ENCODE peak calls at places on chromosomes 2 and 18, in seven cellular contexts. One of them, this sample, is unnamed.

GRCh38 chr2:168663993-168664392 is 138.4 kb upstream of the NOSTRIN start:
- DNase-seq in GM12878: no peak
- DNase-seq in K562: peak
- DNase-seq in SK-N-SH: no peak
- DNase-seq in H1: no peak
- DNase-seq in HepG2: no peak
- DNase-seq in HCT116: no peak
- DNase-seq in this sample: no peak

GRCh38 chr18:42078711-42079110 is 123.7 kb downstream of the PIK3C3 start:
- DNase-seq in K562: no peak
- DNase-seq in H1: no peak
- DNase-seq in HCT116: no peak
- DNase-seq in SK-N-SH: no peak
- DNase-seq in HepG2: no peak
- DNase-seq in GM12878: no peak
- DNase-seq in this sample: no peak

GRCh38 chr2:134284119-134284670 is 30.3 kb downstream of the MGAT5 start:
- DNase-seq in HepG2: no peak
- DNase-seq in H1: no peak
- DNase-seq in SK-N-SH: no peak
- DNase-seq in K562: no peak
- DNase-seq in GM12878: no peak
- DNase-seq in HCT116: no peak
- DNase-seq in this sample: no peak

GRCh38 chr2:127951031-127951430 is 65.3 kb upstream of the AMMECR1L start:
- DNase-seq in GM12878: no peak
- DNase-seq in HCT116: no peak
- DNase-seq in H1: no peak
- DNase-seq in SK-N-SH: no peak
- DNase-seq in K562: no peak
- DNase-seq in HepG2: no peak
- DNase-seq in this sample: no peak

GRCh38 chr2:885230-886071 is 65.2 kb upstream of the SNTG2 start:
- DNase-seq in HCT116: no peak
- DNase-seq in K562: no peak
- DNase-seq in SK-N-SH: no peak
- DNase-seq in H1: peak
- DNase-seq in GM12878: no peak
- DNase-seq in HepG2: no peak
- DNase-seq in this sample: no peak

GRCh38 chr18:54532962-54533361 is 58.1 kb upstream of the DYNAP start:
- DNase-seq in GM12878: no peak
- DNase-seq in HepG2: no peak
- DNase-seq in H1: no peak
- DNase-seq in SK-N-SH: no peak
- DNase-seq in HCT116: no peak
- DNase-seq in K562: no peak
- DNase-seq in this sample: peak

GRCh38 chr2:113277474-113278072 is 1.1 kb downstream of the PAX8 start:
- DNase-seq in SK-N-SH: peak
- DNase-seq in H1: no peak
- DNase-seq in GM12878: no peak
- DNase-seq in K562: no peak
- DNase-seq in HepG2: no peak
- DNase-seq in HCT116: no peak
- DNase-seq in this sample: no peak

GRCh38 chr2:85741811-85742507 is 11.8 kb upstream of the ATOH8 start:
- DNase-seq in HCT116: no peak
- DNase-seq in H1: no peak
- DNase-seq in GM12878: no peak
- DNase-seq in K562: no peak
- DNase-seq in SK-N-SH: peak
- DNase-seq in HepG2: peak
- DNase-seq in this sample: peak

GRCh38 chr18:42839408-42839807 is 276.1 kb downstream of the RIT2 start:
- DNase-seq in H1: no peak
- DNase-seq in HepG2: no peak
- DNase-seq in GM12878: no peak
- DNase-seq in SK-N-SH: no peak
- DNase-seq in K562: no peak
- DNase-seq in HCT116: no peak
- DNase-seq in this sample: no peak

GRCh38 chr2:164840458-164840929 is 1.1 kb downstream of the COBLL1 start:
- DNase-seq in GM12878: no peak
- DNase-seq in HepG2: peak
- DNase-seq in H1: peak
- DNase-seq in HCT116: no peak
- DNase-seq in SK-N-SH: no peak
- DNase-seq in K562: no peak
- DNase-seq in this sample: peak

GRCh38 chr2:237441605-237442004 is 27.6 kb upstream of the COL6A3 start:
- DNase-seq in GM12878: no peak
- DNase-seq in SK-N-SH: peak
- DNase-seq in HepG2: no peak
- DNase-seq in K562: no peak
- DNase-seq in HCT116: no peak
- DNase-seq in H1: no peak
- DNase-seq in this sample: no peak

DNA sequence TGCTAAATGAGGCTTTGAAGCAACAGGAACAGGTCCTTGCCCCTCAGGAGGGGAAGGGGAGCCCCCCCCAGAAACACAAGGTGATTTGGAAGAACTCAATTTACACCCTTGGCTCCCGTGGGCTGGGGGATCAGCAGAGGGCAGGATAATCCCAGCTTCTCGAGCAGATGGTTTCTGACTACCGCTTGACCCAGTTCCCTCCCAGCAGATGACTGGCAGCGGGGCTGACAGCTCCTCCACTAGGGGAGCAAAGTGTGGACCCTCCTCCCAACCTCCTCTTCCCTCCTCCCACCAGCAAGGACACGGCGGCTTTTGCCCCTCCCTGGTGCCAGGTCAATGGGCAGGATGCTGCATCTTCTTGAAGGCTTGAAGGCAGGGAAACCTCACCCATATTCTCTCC is 3.5 kb upstream of the INHBB start:
- DNase-seq in GM12878: no peak
- DNase-seq in HepG2: no peak
- DNase-seq in HCT116: no peak
- DNase-seq in H1: no peak
- DNase-seq in SK-N-SH: no peak
- DNase-seq in K562: no peak
- DNase-seq in this sample: no peak
- TF ChIP-seq JUND in GM12878: no peak
- TF ChIP-seq JUND in HepG2: no peak
- TF ChIP-seq JUND in HCT116: no peak
- TF ChIP-seq JUND in H1: no peak
- TF ChIP-seq JUND in SK-N-SH: no peak
- TF ChIP-seq JUND in K562: no peak
- TF ChIP-seq JUND in this sample: no peak

GRCh38 chr2:68925298-68925885 is 27.3 kb downstream of the GKN2 start:
- DNase-seq in H1: no peak
- DNase-seq in SK-N-SH: peak
- DNase-seq in K562: peak
- DNase-seq in HCT116: peak
- DNase-seq in HepG2: peak
- DNase-seq in GM12878: peak
- DNase-seq in this sample: peak
- TF ChIP-seq JUND in H1: no peak
- TF ChIP-seq JUND in SK-N-SH: no peak
- TF ChIP-seq JUND in K562: peak
- TF ChIP-seq JUND in HCT116: no peak
- TF ChIP-seq JUND in HepG2: no peak
- TF ChIP-seq JUND in GM12878: no peak
- TF ChIP-seq JUND in this sample: no peak

DNA sequence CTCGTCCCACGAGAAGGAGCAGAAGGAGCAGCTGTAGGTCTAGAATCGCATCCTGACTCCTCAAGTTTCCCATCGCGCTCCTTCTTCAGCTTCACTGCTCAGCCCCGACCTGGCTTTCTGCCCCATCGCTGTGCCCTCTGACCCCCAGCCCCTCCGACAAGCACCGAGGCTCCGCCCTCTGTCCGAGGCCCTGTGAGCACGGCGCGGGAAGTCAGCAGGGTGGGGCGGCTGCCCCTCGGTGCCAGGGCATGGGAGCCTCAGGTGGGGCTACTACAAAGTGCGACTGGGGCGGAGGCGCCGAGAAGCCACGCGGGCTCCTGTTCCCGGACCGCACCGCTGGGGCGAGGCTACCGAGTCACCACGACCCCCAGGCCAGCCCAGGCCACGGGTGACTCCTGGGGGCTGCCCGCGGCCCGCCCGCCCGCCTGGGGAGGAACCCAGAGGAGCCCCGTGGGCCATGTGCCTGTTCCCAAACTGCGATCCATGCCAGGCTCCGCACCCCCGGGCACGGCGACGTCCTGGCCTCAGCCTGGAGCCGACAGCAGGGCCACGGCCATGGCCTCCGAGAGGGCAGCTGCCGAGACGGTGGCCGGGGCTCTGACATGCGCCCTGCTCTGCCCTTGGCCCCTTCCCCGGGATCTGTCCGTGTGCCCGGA is 36.6 kb upstream of the ID2 start:
- DNase-seq in HCT116: no peak
- DNase-seq in K562: no peak
- DNase-seq in GM12878: no peak
- DNase-seq in SK-N-SH: no peak
- DNase-seq in H1: no peak
- DNase-seq in HepG2: no peak
- DNase-seq in this sample: no peak
- TF ChIP-seq JUND in HCT116: no peak
- TF ChIP-seq JUND in K562: no peak
- TF ChIP-seq JUND in GM12878: no peak
- TF ChIP-seq JUND in SK-N-SH: no peak
- TF ChIP-seq JUND in H1: no peak
- TF ChIP-seq JUND in HepG2: no peak
- TF ChIP-seq JUND in this sample: no peak

GRCh38 chr2:32864761-32865160 is 82.0 kb upstream of the LTBP1 start:
- DNase-seq in K562: no peak
- DNase-seq in GM12878: no peak
- DNase-seq in HepG2: no peak
- DNase-seq in SK-N-SH: no peak
- DNase-seq in H1: no peak
- DNase-seq in HCT116: no peak
- DNase-seq in this sample: no peak
- TF ChIP-seq JUND in K562: no peak
- TF ChIP-seq JUND in GM12878: no peak
- TF ChIP-seq JUND in HepG2: no peak
- TF ChIP-seq JUND in SK-N-SH: no peak
- TF ChIP-seq JUND in H1: no peak
- TF ChIP-seq JUND in HCT116: no peak
- TF ChIP-seq JUND in this sample: no peak

DNA sequence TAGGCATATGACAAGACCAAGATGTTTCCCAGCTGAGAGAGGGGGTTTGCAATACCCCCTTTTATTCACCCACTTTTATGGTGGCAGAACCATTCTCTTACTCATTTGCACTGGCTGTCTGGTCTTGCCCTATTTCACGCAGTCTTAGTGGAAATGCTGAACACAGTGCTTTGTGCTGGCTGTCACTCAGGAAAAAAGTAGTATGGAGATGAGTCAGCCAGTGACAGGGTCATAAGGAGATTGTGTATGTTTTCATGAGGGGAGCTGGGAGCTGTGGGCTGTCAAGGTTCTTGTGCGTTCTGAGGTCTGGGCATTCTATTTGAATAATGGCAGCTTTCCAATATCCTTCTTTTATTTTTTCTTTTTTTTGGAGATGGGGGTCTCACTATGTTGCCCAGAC is 10.9 kb upstream of the CNRIP1 start:
- DNase-seq in H1: no peak
- DNase-seq in HepG2: no peak
- DNase-seq in HCT116: no peak
- DNase-seq in K562: peak
- DNase-seq in GM12878: no peak
- DNase-seq in SK-N-SH: no peak
- DNase-seq in this sample: no peak
- TF ChIP-seq JUND in H1: no peak
- TF ChIP-seq JUND in HepG2: no peak
- TF ChIP-seq JUND in HCT116: no peak
- TF ChIP-seq JUND in K562: peak
- TF ChIP-seq JUND in GM12878: no peak
- TF ChIP-seq JUND in SK-N-SH: no peak
- TF ChIP-seq JUND in this sample: no peak

DNA sequence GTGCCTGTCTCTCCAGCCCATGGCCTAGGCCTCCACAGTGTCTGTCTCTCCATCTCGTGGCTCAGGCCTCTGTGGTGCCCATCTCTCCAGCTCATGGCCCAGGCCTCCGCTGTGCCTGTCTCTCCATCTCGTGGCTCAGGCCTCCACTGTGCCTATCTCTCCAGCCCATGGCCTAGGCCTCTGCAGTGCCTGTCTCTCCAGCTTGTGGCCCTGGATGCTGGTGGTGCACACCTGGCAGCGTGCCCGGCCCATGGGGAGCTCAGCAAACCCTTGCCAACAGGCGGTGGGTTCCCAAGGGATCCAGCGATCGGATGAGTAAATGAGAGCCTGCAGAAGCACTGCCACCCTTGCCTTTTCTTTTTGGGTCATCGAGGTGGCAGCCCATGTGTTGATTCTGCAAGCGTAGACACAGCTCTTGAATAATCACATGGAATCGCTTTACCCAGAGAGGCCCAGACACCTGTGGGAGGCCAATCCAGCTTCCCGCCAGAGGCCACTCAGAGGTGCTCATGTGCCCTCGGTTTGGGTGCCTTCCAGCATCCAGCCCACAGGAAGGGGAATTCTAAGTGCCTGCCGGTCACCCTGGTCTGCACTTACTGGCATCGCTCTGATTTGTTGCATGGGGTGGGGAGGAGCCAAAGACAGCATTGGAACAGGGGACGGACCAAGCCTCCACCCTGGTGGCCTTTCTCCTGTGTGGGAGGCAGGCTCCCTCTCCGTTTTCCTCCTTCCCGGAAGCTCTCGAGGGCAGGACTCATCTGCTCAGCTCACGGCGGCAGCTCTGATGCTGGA is 101.8 kb upstream of the HDAC4 start:
- DNase-seq in HCT116: no peak
- DNase-seq in K562: no peak
- DNase-seq in SK-N-SH: no peak
- DNase-seq in GM12878: no peak
- DNase-seq in HepG2: no peak
- DNase-seq in H1: no peak
- DNase-seq in this sample: no peak
- TF ChIP-seq JUND in HCT116: no peak
- TF ChIP-seq JUND in K562: no peak
- TF ChIP-seq JUND in SK-N-SH: no peak
- TF ChIP-seq JUND in GM12878: no peak
- TF ChIP-seq JUND in HepG2: no peak
- TF ChIP-seq JUND in H1: no peak
- TF ChIP-seq JUND in this sample: no peak

This sample was measured in T47D.